ENCODE peak calls at places on chromosomes 11 and 22, in six cellular contexts. I is IMR-90, B is epithelial cell of esophagus, Q is A549, H is GM12878, V is neural progenitor cell. E is an unnamed sample.

GRCh38 chr11:4606231-4607015 is 1.6 kb downstream of the TRIM68 start:
- DNase-seq in I (peak), B (peak), Q (no peak), H (no peak), V (no peak), E (no peak)

GRCh38 chr11:118265954-118266353 is 1.9 kb upstream of the MPZL2 start:
- DNase-seq in I (no peak), B (peak), Q (no peak), H (no peak), V (no peak), E (no peak)

GRCh38 chr11:128491195-128491936 is 96.0 kb downstream of the ETS1 start:
- DNase-seq in I (no peak), B (no peak), Q (no peak), H (no peak), V (no peak), E (no peak)

GRCh38 chr22:44448271-44448780 is 49.7 kb downstream of the RTL6 start:
- DNase-seq in I (peak), B (peak), Q (peak), H (no peak), V (no peak), E (no peak)

GRCh38 chr22:30302810-30303138 is 13.5 kb upstream of the CASTOR1 start:
- DNase-seq in I (no peak), B (peak), Q (no peak), H (no peak), V (no peak), E (no peak)

GRCh38 chr11:44976576-44976975 is 25.9 kb upstream of the TP53I11 start:
- DNase-seq in I (no peak), B (no peak), Q (no peak), H (no peak), V (no peak), E (no peak)

GRCh38 chr22:43580351-43580750 is 168.5 kb downstream of the MPPED1 start:
- DNase-seq in I (no peak), B (no peak), Q (no peak), H (no peak), V (no peak), E (no peak)

GRCh38 chr22:46613606-46613997 is 6.6 kb upstream of the GRAMD4 start:
- DNase-seq in I (no peak), B (no peak), Q (no peak), H (peak), V (no peak), E (no peak)

GRCh38 chr22:19918332-19919106 is 23.1 kb upstream of the COMT start:
- DNase-seq in I (no peak), B (no peak), Q (no peak), H (no peak), V (no peak), E (no peak)

GRCh38 chr22:35921777-35922176 is 106.8 kb downstream of the RBFOX2 start:
- DNase-seq in I (peak), B (peak), Q (peak), H (peak), V (peak), E (no peak)

GRCh38 chr11:119602745-119603373 is 126.1 kb downstream of the NECTIN1 start:
- DNase-seq in I (no peak), B (no peak), Q (no peak), H (no peak), V (no peak), E (no peak)

GRCh38 chr11:69138265-69138664 is 17.5 kb upstream of the SMIM38 start:
- DNase-seq in I (peak), B (peak), Q (peak), H (no peak), V (no peak), E (no peak)

GRCh38 chr11:122778148-122778547 is 60.2 kb upstream of the CRTAM start:
- DNase-seq in I (peak), B (peak), Q (no peak), H (no peak), V (no peak), E (no peak)

GRCh38 chr11:101126551-101127347 is 2.9 kb downstream of the PGR start:
- DNase-seq in I (no peak), B (no peak), Q (no peak), H (no peak), V (peak), E (no peak)

GRCh38 chr11:76786053-76787014 is 3.2 kb downstream of the TSKU start:
- DNase-seq in I (no peak), B (no peak), Q (no peak), H (no peak), V (no peak), E (no peak)

GRCh38 chr11:91350931-91351330 is 873.7 kb upstream of the FAT3 start:
- DNase-seq in I (no peak), B (no peak), Q (no peak), H (no peak), V (peak), E (no peak)

GRCh38 chr11:87281496-87281895 is 243.8 kb downstream of the TMEM135 start:
- DNase-seq in I (peak), B (peak), Q (peak), H (no peak), V (no peak), E (no peak)

GRCh38 chr11:17898782-17899181 is 114.1 kb downstream of the SERGEF start:
- DNase-seq in I (no peak), B (peak), Q (no peak), H (no peak), V (no peak), E (no peak)

GRCh38 chr11:8097926-8098325 is 16.9 kb downstream of the TUB start:
- DNase-seq in I (no peak), B (no peak), Q (no peak), H (no peak), V (no peak), E (no peak)

GRCh38 chr22:29166180-29166579 is 39.5 kb upstream of the EMID1 start:
- DNase-seq in I (no peak), B (no peak), Q (no peak), H (no peak), V (no peak), E (no peak)

GRCh38 chr22:20175597-20175900 is 24.7 kb upstream of the CCDC188 start:
- DNase-seq in I (peak), B (no peak), Q (peak), H (no peak), V (no peak), E (no peak)

GRCh38 chr11:127395034-127395433 is 394.5 kb upstream of the KIRREL3 start:
- DNase-seq in I (no peak), B (no peak), Q (no peak), H (no peak), V (no peak), E (no peak)

GRCh38 chr11:78800089-78800690 is 225.5 kb upstream of the NARS2 start:
- DNase-seq in I (no peak), B (no peak), Q (no peak), H (no peak), V (peak), E (no peak)

GRCh38 chr11:35418847-35419712 is at the start of gene SLC1A2:
- DNase-seq in I (peak), B (peak), Q (peak), H (no peak), V (peak), E (no peak)

GRCh38 chr11:115577701-115578100 is 73.5 kb upstream of the CADM1 start:
- DNase-seq in I (no peak), B (no peak), Q (no peak), H (no peak), V (no peak), E (no peak)

GRCh38 chr11:62195945-62196344 is 5.9 kb downstream of the SCGB1D1 start:
- DNase-seq in I (no peak), B (no peak), Q (no peak), H (no peak), V (peak), E (no peak)

GRCh38 chr11:8638300-8638699 is 44.2 kb downstream of the TRIM66 start:
- DNase-seq in I (peak), B (peak), Q (no peak), H (no peak), V (no peak), E (no peak)

GRCh38 chr11:134040386-134041297 is 28.2 kb upstream of the JAM3 start:
- DNase-seq in I (peak), B (peak), Q (no peak), H (no peak), V (no peak), E (no peak)

GRCh38 chr11:117380676-117381075 is 53.0 kb downstream of the CEP164 start:
- DNase-seq in I (no peak), B (no peak), Q (no peak), H (no peak), V (no peak), E (no peak)

GRCh38 chr11:12170501-12170900 is 60.1 kb downstream of the MICAL2 start:
- DNase-seq in I (no peak), B (no peak), Q (no peak), H (no peak), V (no peak), E (no peak)

GRCh38 chr11:20451568-20451967 is 64.1 kb downstream of the PRMT3 start:
- DNase-seq in I (no peak), B (peak), Q (no peak), H (no peak), V (no peak), E (no peak)

GRCh38 chr11:18780329-18780728 is 11.3 kb downstream of the PTPN5 start:
- DNase-seq in I (no peak), B (no peak), Q (no peak), H (no peak), V (no peak), E (no peak)

GRCh38 chr22:30860176-30861105 is 108.1 kb downstream of the MORC2 start:
- DNase-seq in I (no peak), B (no peak), Q (no peak), H (no peak), V (no peak), E (peak)

GRCh38 chr11:124868322-124869274 is 3.4 kb downstream of the ROBO3 start:
- DNase-seq in I (no peak), B (no peak), Q (no peak), H (no peak), V (no peak), E (no peak)
- TF ChIP-seq CTCF in I (no peak), B (peak), Q (no peak), H (no peak), V (peak), E (no peak)

GRCh38 chr11:73402834-73403185 is 26.6 kb downstream of the RELT start:
- DNase-seq in I (no peak), B (peak), Q (no peak), H (no peak), V (no peak), E (no peak)
- TF ChIP-seq CTCF in I (peak), B (peak), Q (peak), H (peak), V (no peak), E (no peak)

GRCh38 chr22:27747396-27748256 is 53.9 kb downstream of the MN1 start:
- DNase-seq in I (no peak), B (peak), Q (no peak), H (no peak), V (no peak), E (no peak)
- TF ChIP-seq CTCF in I (peak), B (peak), Q (peak), H (no peak), V (peak), E (no peak)

GRCh38 chr11:65433657-65434056 is 11.1 kb downstream of the NEAT1 start:
- DNase-seq in I (peak), B (no peak), Q (peak), H (no peak), V (no peak), E (no peak)

GRCh38 chr11:65431452-65432132 is 9.0 kb downstream of the NEAT1 start:
- DNase-seq in I (peak), B (peak), Q (peak), H (no peak), V (no peak), E (no peak)

GRCh38 chr11:65432133-65432650 is 9.6 kb downstream of the NEAT1 start:
- DNase-seq in I (peak), B (no peak), Q (no peak), H (no peak), V (no peak), E (no peak)

GRCh38 chr11:65434057-65434666 is 11.6 kb downstream of the NEAT1 start:
- DNase-seq in I (peak), B (peak), Q (peak), H (no peak), V (no peak), E (no peak)

DNA sequence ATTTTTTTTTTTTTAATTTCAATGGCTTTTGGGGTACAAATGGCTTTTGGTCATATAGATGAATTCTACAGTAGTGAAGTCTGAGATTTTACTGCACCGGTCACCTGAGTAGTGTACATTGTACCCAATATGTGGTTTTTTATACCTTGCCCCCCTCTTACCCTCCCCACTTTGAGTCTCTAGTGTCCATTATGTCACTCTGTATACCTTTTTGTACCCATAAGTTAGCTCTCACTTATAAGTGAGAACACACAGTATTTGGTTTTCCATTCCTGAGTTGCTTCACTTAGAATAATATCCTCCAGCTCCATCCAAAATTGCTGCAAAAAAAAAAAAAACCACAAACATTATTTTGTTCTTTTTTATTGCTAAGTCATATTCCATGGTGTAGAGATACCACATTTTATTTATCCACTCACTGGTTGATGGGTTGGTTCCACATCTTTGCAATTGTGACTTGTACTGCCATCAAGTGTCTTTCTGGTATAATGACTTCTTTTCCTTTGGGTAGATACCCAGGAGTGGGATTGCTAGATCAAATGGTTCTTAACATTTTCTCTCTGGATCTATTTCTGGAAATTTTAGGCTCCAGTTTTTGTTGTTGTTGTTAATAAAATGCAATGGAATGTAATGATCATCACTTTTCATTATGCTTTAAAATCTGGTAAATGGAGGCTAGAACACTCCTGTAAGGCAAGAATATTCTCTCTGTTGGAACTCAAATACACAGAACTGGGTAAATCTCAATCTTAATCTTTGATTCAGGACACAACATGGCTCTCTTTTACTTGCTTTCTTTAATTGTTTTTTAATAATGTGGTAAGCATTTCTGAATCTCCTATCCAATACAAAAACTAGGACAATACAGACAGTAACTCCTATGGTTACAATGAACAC is 10.3 kb downstream of the NEAT1 start:
- DNase-seq in I (peak), B (peak), Q (peak), H (no peak), V (no peak), E (no peak)
- TF ChIP-seq CTCF in I (peak), B (peak), Q (peak), H (peak), V (peak), E (no peak)

DNA sequence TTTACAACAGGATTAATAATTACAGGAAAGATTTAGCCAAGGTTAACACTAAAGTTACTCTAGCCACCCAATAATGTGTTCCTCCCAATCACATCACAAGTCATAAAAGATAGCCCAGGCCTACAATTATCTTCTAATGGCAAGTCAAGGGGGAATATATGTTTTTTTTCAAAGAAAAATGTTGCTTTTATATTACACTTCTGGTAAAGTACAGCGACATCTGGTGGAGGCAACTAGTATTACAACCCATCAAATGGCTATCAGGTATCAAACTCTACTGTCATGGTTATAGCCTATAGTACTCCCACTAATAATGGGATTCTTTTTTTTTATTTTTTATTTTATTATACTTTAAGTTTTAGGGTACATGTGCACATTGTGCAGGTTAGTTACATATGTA is 71.8 kb downstream of the XRRA1 start:
- DNase-seq in I (peak), B (no peak), Q (peak), H (no peak), V (no peak), E (no peak)
- TF ChIP-seq CTCF in I (peak), B (peak), Q (peak), H (peak), V (peak), E (no peak)

DNA sequence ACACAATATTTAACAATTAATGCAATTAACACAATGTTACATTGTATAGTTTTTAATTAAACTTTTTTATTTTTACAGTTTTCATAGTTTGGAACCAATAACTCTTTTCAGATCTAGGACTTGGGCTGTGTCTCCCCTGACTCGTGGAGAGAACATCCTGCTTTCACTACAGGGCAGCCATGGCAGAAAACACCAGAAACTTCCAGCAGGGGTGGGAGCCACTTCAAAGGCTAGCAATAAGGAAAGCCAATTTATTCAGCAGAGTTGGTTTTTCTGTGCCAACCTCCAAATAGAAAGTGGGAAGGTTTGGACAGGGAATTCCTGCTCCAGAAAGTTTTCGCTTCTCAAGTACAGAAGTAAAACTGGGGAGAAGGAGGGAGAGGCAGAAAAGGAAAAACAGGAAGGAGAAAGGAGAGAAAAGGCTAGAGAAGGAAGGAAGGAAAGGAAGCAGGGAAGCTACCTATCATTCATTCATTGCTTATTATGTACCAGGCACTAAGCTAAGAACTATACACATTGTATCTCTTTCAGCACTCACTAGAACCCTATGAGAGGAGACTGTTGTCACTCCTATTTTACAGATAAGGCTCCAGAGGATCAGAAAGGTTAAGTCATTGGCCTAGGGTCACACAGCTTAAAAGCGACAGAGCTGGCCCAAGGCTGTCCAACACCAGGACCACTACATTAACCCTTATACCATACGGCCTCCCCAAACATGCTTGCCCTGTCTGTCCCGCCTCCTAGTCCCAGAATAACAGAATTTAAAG is 54.8 kb upstream of the CREB3L1 start:
- DNase-seq in I (peak), B (no peak), Q (no peak), H (no peak), V (no peak), E (no peak)
- TF ChIP-seq CTCF in I (no peak), B (no peak), Q (no peak), H (no peak), V (no peak), E (no peak)

GRCh38 chr22:32836286-32836859 is 34.9 kb downstream of the TIMP3 start:
- DNase-seq in I (peak), B (peak), Q (peak), H (no peak), V (peak), E (no peak)
- TF ChIP-seq CTCF in I (peak), B (peak), Q (peak), H (peak), V (peak), E (no peak)

DNA sequence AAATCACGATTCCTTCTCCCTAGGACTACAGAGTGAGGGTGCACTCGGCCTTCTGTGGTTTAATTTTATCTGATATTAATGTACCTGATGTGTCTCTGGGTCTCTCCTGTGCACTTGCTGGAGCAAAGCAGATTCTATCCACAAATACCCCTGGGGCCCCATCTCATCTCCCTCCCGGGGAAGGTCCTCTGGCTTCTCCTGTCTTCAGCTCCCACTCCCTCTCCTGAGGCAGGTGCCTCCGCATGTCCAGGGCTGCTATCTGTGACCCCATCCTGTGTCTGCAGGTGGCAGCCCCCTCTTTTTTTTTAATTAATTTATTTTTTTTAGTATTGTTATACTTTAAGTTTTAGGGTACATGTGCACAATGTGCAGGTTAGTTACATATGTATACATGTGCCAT is 558.7 kb downstream of the BRD1 start:
- DNase-seq in I (no peak), B (no peak), Q (no peak), H (no peak), V (no peak), E (no peak)
- TF ChIP-seq CTCF in I (no peak), B (no peak), Q (no peak), H (no peak), V (no peak), E (no peak)

GRCh38 chr11:43927925-43928707 is 14.3 kb upstream of the C11orf96 start:
- DNase-seq in I (no peak), B (no peak), Q (no peak), H (no peak), V (no peak), E (no peak)
- TF ChIP-seq CTCF in I (no peak), B (no peak), Q (no peak), H (no peak), V (no peak), E (no peak)

GRCh38 chr11:10913075-10913474 is 55.2 kb upstream of the ZBED5 start:
- DNase-seq in I (no peak), B (no peak), Q (no peak), H (no peak), V (no peak), E (no peak)

GRCh38 chr11:10913996-10914514 is 56.2 kb upstream of the ZBED5 start:
- DNase-seq in I (no peak), B (no peak), Q (no peak), H (no peak), V (no peak), E (no peak)

GRCh38 chr11:10908215-10908990 is 50.5 kb upstream of the ZBED5 start:
- DNase-seq in I (peak), B (peak), Q (peak), H (no peak), V (no peak), E (no peak)

GRCh38 chr11:10909141-10909883 is 51.5 kb upstream of the ZBED5 start:
- DNase-seq in I (peak), B (peak), Q (no peak), H (no peak), V (no peak), E (no peak)

DNA sequence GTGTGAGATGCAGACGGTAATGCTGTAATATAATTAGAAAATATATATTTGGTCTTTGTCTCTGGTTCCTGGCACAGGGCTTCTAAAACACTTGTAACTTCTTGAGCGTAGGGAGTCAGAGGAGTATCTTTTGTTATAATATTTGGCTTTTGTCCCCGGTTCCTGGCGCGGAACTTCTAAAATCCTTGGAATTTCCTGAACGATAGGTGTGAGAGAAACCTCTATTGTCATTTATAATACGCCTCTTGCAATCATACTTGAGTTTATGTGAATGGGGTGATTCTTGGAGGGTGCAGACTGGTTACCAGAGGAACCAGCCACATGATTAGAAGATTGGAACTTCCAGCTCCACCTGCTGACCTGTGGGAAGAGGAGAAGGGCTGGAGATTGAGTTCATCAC is 54.1 kb upstream of the ZBED5 start:
- DNase-seq in I (no peak), B (no peak), Q (no peak), H (no peak), V (no peak), E (no peak)
- TF ChIP-seq CTCF in I (no peak), B (no peak), Q (no peak), H (no peak), V (no peak), E (no peak)

E was measured in activated B cell treated with CpG ODN at 0.5 μM for 24 hours.